ENCODE peak calls at places on chromosomes 13 and 19, in ten cellular contexts. One of them, this sample, is unnamed.

GRCh38 chr13:26743971-26744370 is 16.6 kb downstream of the GPR12 start:
- DNase-seq in EL: no peak
- DNase-seq in activated naive CD4-positive, alpha-beta T cell treated with Interleukin-2 at 50 U/mL for 16 hours: no peak
- DNase-seq in activated T-cell treated with anti-CD3 and anti-CD28 coated beads for 1 hour: no peak
- DNase-seq in T-helper 2 cell: no peak
- DNase-seq in cardiac fibroblast: no peak
- DNase-seq in CD4-positive, alpha-beta T cell: no peak
- DNase-seq in NCI-H1092: peak; percentile 3
- DNase-seq in C1 segment of cervical spinal cord: no peak
- DNase-seq in left colon: no peak
- DNase-seq in this sample: no peak

GRCh38 chr19:44574201-44574950 is 39.0 kb upstream of the IGSF23 start:
- DNase-seq in EL: no peak
- DNase-seq in activated naive CD4-positive, alpha-beta T cell treated with Interleukin-2 at 50 U/mL for 16 hours: no peak
- DNase-seq in activated T-cell treated with anti-CD3 and anti-CD28 coated beads for 1 hour: no peak
- DNase-seq in T-helper 2 cell: no peak
- DNase-seq in cardiac fibroblast: no peak
- DNase-seq in CD4-positive, alpha-beta T cell: no peak
- DNase-seq in NCI-H1092: no peak
- DNase-seq in C1 segment of cervical spinal cord: no peak
- DNase-seq in left colon: no peak
- DNase-seq in this sample: no peak

GRCh38 chr19:41564515-41565383 is 11.2 kb upstream of the CEACAM21 start:
- DNase-seq in EL: no peak
- DNase-seq in activated naive CD4-positive, alpha-beta T cell treated with Interleukin-2 at 50 U/mL for 16 hours: no peak
- DNase-seq in activated T-cell treated with anti-CD3 and anti-CD28 coated beads for 1 hour: no peak
- DNase-seq in T-helper 2 cell: no peak
- DNase-seq in cardiac fibroblast: no peak
- DNase-seq in CD4-positive, alpha-beta T cell: no peak
- DNase-seq in NCI-H1092: no peak
- DNase-seq in C1 segment of cervical spinal cord: no peak
- DNase-seq in left colon: no peak
- DNase-seq in this sample: peak; percentile 50

GRCh38 chr13:51523082-51523518 is 61.2 kb upstream of the WDFY2 start:
- DNase-seq in EL: peak; percentile 74
- DNase-seq in activated naive CD4-positive, alpha-beta T cell treated with Interleukin-2 at 50 U/mL for 16 hours: peak; percentile 25
- DNase-seq in activated T-cell treated with anti-CD3 and anti-CD28 coated beads for 1 hour: no peak
- DNase-seq in T-helper 2 cell: no peak
- DNase-seq in cardiac fibroblast: peak; percentile 78
- DNase-seq in CD4-positive, alpha-beta T cell: peak; percentile 6
- DNase-seq in NCI-H1092: no peak
- DNase-seq in C1 segment of cervical spinal cord: no peak
- DNase-seq in left colon: no peak
- DNase-seq in this sample: no peak

GRCh38 chr19:1663854-1664253 is 11.4 kb upstream of the TCF3 start:
- DNase-seq in EL: no peak
- DNase-seq in activated naive CD4-positive, alpha-beta T cell treated with Interleukin-2 at 50 U/mL for 16 hours: peak; percentile 69
- DNase-seq in activated T-cell treated with anti-CD3 and anti-CD28 coated beads for 1 hour: no peak
- DNase-seq in T-helper 2 cell: no peak
- DNase-seq in cardiac fibroblast: no peak
- DNase-seq in CD4-positive, alpha-beta T cell: no peak
- DNase-seq in NCI-H1092: no peak
- DNase-seq in C1 segment of cervical spinal cord: no peak
- DNase-seq in left colon: no peak
- DNase-seq in this sample: no peak

GRCh38 chr13:35469781-35470380 is 6.6 kb downstream of the MAB21L1 start:
- DNase-seq in EL: peak; percentile 44
- DNase-seq in activated naive CD4-positive, alpha-beta T cell treated with Interleukin-2 at 50 U/mL for 16 hours: no peak
- DNase-seq in activated T-cell treated with anti-CD3 and anti-CD28 coated beads for 1 hour: no peak
- DNase-seq in T-helper 2 cell: no peak
- DNase-seq in cardiac fibroblast: no peak
- DNase-seq in CD4-positive, alpha-beta T cell: no peak
- DNase-seq in NCI-H1092: no peak
- DNase-seq in C1 segment of cervical spinal cord: no peak
- DNase-seq in left colon: no peak
- DNase-seq in this sample: peak; percentile 4

GRCh38 chr13:113086031-113086750 is 19.4 kb upstream of the F7 start:
- DNase-seq in EL: no peak
- DNase-seq in activated naive CD4-positive, alpha-beta T cell treated with Interleukin-2 at 50 U/mL for 16 hours: no peak
- DNase-seq in activated T-cell treated with anti-CD3 and anti-CD28 coated beads for 1 hour: no peak
- DNase-seq in T-helper 2 cell: no peak
- DNase-seq in cardiac fibroblast: no peak
- DNase-seq in CD4-positive, alpha-beta T cell: no peak
- DNase-seq in NCI-H1092: no peak
- DNase-seq in C1 segment of cervical spinal cord: no peak
- DNase-seq in left colon: no peak
- DNase-seq in this sample: no peak

GRCh38 chr19:38267780-38268430 is 3.5 kb downstream of the SPINT2 start:
- DNase-seq in EL: no peak
- DNase-seq in activated naive CD4-positive, alpha-beta T cell treated with Interleukin-2 at 50 U/mL for 16 hours: no peak
- DNase-seq in activated T-cell treated with anti-CD3 and anti-CD28 coated beads for 1 hour: no peak
- DNase-seq in T-helper 2 cell: no peak
- DNase-seq in cardiac fibroblast: no peak
- DNase-seq in CD4-positive, alpha-beta T cell: no peak
- DNase-seq in NCI-H1092: no peak
- DNase-seq in C1 segment of cervical spinal cord: no peak
- DNase-seq in left colon: peak; percentile 68
- DNase-seq in this sample: peak; percentile 25

GRCh38 chr13:79709526-79709925 is 228.6 kb downstream of the NDFIP2 start:
- DNase-seq in EL: peak; percentile 31
- DNase-seq in activated naive CD4-positive, alpha-beta T cell treated with Interleukin-2 at 50 U/mL for 16 hours: no peak
- DNase-seq in activated T-cell treated with anti-CD3 and anti-CD28 coated beads for 1 hour: no peak
- DNase-seq in T-helper 2 cell: no peak
- DNase-seq in cardiac fibroblast: no peak
- DNase-seq in CD4-positive, alpha-beta T cell: no peak
- DNase-seq in NCI-H1092: no peak
- DNase-seq in C1 segment of cervical spinal cord: no peak
- DNase-seq in left colon: no peak
- DNase-seq in this sample: no peak

GRCh38 chr13:69092615-69093322 is 1014.9 kb upstream of the ATXN8OS start:
- DNase-seq in EL: no peak
- DNase-seq in activated naive CD4-positive, alpha-beta T cell treated with Interleukin-2 at 50 U/mL for 16 hours: no peak
- DNase-seq in activated T-cell treated with anti-CD3 and anti-CD28 coated beads for 1 hour: no peak
- DNase-seq in T-helper 2 cell: no peak
- DNase-seq in cardiac fibroblast: no peak
- DNase-seq in CD4-positive, alpha-beta T cell: no peak
- DNase-seq in NCI-H1092: no peak
- DNase-seq in C1 segment of cervical spinal cord: no peak
- DNase-seq in left colon: no peak
- DNase-seq in this sample: no peak

GRCh38 chr13:36848228-36848982 is 29.4 kb downstream of the RFXAP start:
- DNase-seq in EL: no peak
- DNase-seq in activated naive CD4-positive, alpha-beta T cell treated with Interleukin-2 at 50 U/mL for 16 hours: no peak
- DNase-seq in activated T-cell treated with anti-CD3 and anti-CD28 coated beads for 1 hour: no peak
- DNase-seq in T-helper 2 cell: no peak
- DNase-seq in cardiac fibroblast: peak; percentile 11
- DNase-seq in CD4-positive, alpha-beta T cell: no peak
- DNase-seq in NCI-H1092: no peak
- DNase-seq in C1 segment of cervical spinal cord: no peak
- DNase-seq in left colon: no peak
- DNase-seq in this sample: no peak

GRCh38 chr13:30119476-30119875 is 187.9 kb downstream of the KATNAL1 start:
- DNase-seq in EL: peak; percentile 94
- DNase-seq in activated naive CD4-positive, alpha-beta T cell treated with Interleukin-2 at 50 U/mL for 16 hours: no peak
- DNase-seq in activated T-cell treated with anti-CD3 and anti-CD28 coated beads for 1 hour: no peak
- DNase-seq in T-helper 2 cell: no peak
- DNase-seq in cardiac fibroblast: peak; percentile 65
- DNase-seq in CD4-positive, alpha-beta T cell: no peak
- DNase-seq in NCI-H1092: no peak
- DNase-seq in C1 segment of cervical spinal cord: no peak
- DNase-seq in left colon: no peak
- DNase-seq in this sample: peak; percentile 93

GRCh38 chr13:98269386-98269785 is 92.3 kb upstream of the RNF113B start:
- DNase-seq in EL: no peak
- DNase-seq in activated naive CD4-positive, alpha-beta T cell treated with Interleukin-2 at 50 U/mL for 16 hours: no peak
- DNase-seq in activated T-cell treated with anti-CD3 and anti-CD28 coated beads for 1 hour: no peak
- DNase-seq in T-helper 2 cell: no peak
- DNase-seq in cardiac fibroblast: no peak
- DNase-seq in CD4-positive, alpha-beta T cell: no peak
- DNase-seq in NCI-H1092: no peak
- DNase-seq in C1 segment of cervical spinal cord: no peak
- DNase-seq in left colon: no peak
- DNase-seq in this sample: no peak

GRCh38 chr19:48718711-48719231 is 754 bp downstream of the MAMSTR start:
- DNase-seq in EL: no peak
- DNase-seq in activated naive CD4-positive, alpha-beta T cell treated with Interleukin-2 at 50 U/mL for 16 hours: no peak
- DNase-seq in activated T-cell treated with anti-CD3 and anti-CD28 coated beads for 1 hour: no peak
- DNase-seq in T-helper 2 cell: no peak
- DNase-seq in cardiac fibroblast: no peak
- DNase-seq in CD4-positive, alpha-beta T cell: no peak
- DNase-seq in NCI-H1092: no peak
- DNase-seq in C1 segment of cervical spinal cord: no peak
- DNase-seq in left colon: peak; percentile 28
- DNase-seq in this sample: peak; percentile 68

GRCh38 chr13:26914624-26915023 is 154.0 kb upstream of the GPR12 start:
- DNase-seq in EL: peak; percentile 3
- DNase-seq in activated naive CD4-positive, alpha-beta T cell treated with Interleukin-2 at 50 U/mL for 16 hours: no peak
- DNase-seq in activated T-cell treated with anti-CD3 and anti-CD28 coated beads for 1 hour: no peak
- DNase-seq in T-helper 2 cell: no peak
- DNase-seq in cardiac fibroblast: peak; percentile 6
- DNase-seq in CD4-positive, alpha-beta T cell: no peak
- DNase-seq in NCI-H1092: no peak
- DNase-seq in C1 segment of cervical spinal cord: no peak
- DNase-seq in left colon: no peak
- DNase-seq in this sample: no peak

GRCh38 chr13:39452412-39452811 is 150.6 kb downstream of the LHFPL6 start:
- DNase-seq in EL: peak; percentile 5
- DNase-seq in activated naive CD4-positive, alpha-beta T cell treated with Interleukin-2 at 50 U/mL for 16 hours: no peak
- DNase-seq in activated T-cell treated with anti-CD3 and anti-CD28 coated beads for 1 hour: no peak
- DNase-seq in T-helper 2 cell: no peak
- DNase-seq in cardiac fibroblast: peak; percentile 27
- DNase-seq in CD4-positive, alpha-beta T cell: no peak
- DNase-seq in NCI-H1092: no peak
- DNase-seq in C1 segment of cervical spinal cord: no peak
- DNase-seq in left colon: no peak
- DNase-seq in this sample: no peak

GRCh38 chr19:54674021-54674617 is 11.3 kb downstream of the LILRB4 start:
- DNase-seq in EL: peak; percentile 18
- DNase-seq in activated naive CD4-positive, alpha-beta T cell treated with Interleukin-2 at 50 U/mL for 16 hours: no peak
- DNase-seq in activated T-cell treated with anti-CD3 and anti-CD28 coated beads for 1 hour: no peak
- DNase-seq in T-helper 2 cell: no peak
- DNase-seq in cardiac fibroblast: peak; percentile 42
- DNase-seq in CD4-positive, alpha-beta T cell: no peak
- DNase-seq in NCI-H1092: peak; percentile 3
- DNase-seq in C1 segment of cervical spinal cord: no peak
- DNase-seq in left colon: no peak
- DNase-seq in this sample: no peak

GRCh38 chr19:49331616-49332055 is 3.6 kb upstream of the CD37 start:
- DNase-seq in EL: peak; percentile 51
- DNase-seq in activated naive CD4-positive, alpha-beta T cell treated with Interleukin-2 at 50 U/mL for 16 hours: peak; percentile 64
- DNase-seq in activated T-cell treated with anti-CD3 and anti-CD28 coated beads for 1 hour: no peak
- DNase-seq in T-helper 2 cell: peak; percentile 51
- DNase-seq in cardiac fibroblast: peak; percentile 64
- DNase-seq in CD4-positive, alpha-beta T cell: peak; percentile 36
- DNase-seq in NCI-H1092: no peak
- DNase-seq in C1 segment of cervical spinal cord: no peak
- DNase-seq in left colon: no peak
- DNase-seq in this sample: peak; percentile 91

GRCh38 chr19:41219924-41220567 is 1.0 kb downstream of the AXL start:
- DNase-seq in EL: peak; percentile 86
- DNase-seq in activated naive CD4-positive, alpha-beta T cell treated with Interleukin-2 at 50 U/mL for 16 hours: no peak
- DNase-seq in activated T-cell treated with anti-CD3 and anti-CD28 coated beads for 1 hour: no peak
- DNase-seq in T-helper 2 cell: no peak
- DNase-seq in cardiac fibroblast: peak; percentile 63
- DNase-seq in CD4-positive, alpha-beta T cell: no peak
- DNase-seq in NCI-H1092: no peak
- DNase-seq in C1 segment of cervical spinal cord: no peak
- DNase-seq in left colon: no peak
- DNase-seq in this sample: peak; percentile 95

GRCh38 chr13:35961461-35962220 is 169.5 kb downstream of the DCLK1 start:
- DNase-seq in EL: no peak
- DNase-seq in activated naive CD4-positive, alpha-beta T cell treated with Interleukin-2 at 50 U/mL for 16 hours: no peak
- DNase-seq in activated T-cell treated with anti-CD3 and anti-CD28 coated beads for 1 hour: no peak
- DNase-seq in T-helper 2 cell: no peak
- DNase-seq in cardiac fibroblast: no peak
- DNase-seq in CD4-positive, alpha-beta T cell: no peak
- DNase-seq in NCI-H1092: no peak
- DNase-seq in C1 segment of cervical spinal cord: no peak
- DNase-seq in left colon: no peak
- DNase-seq in this sample: no peak

GRCh38 chr19:3782903-3783302 is 3.3 kb downstream of the MATK start:
- DNase-seq in EL: no peak
- DNase-seq in activated naive CD4-positive, alpha-beta T cell treated with Interleukin-2 at 50 U/mL for 16 hours: no peak
- DNase-seq in activated T-cell treated with anti-CD3 and anti-CD28 coated beads for 1 hour: no peak
- DNase-seq in T-helper 2 cell: no peak
- DNase-seq in cardiac fibroblast: no peak
- DNase-seq in CD4-positive, alpha-beta T cell: no peak
- DNase-seq in NCI-H1092: no peak
- DNase-seq in C1 segment of cervical spinal cord: no peak
- DNase-seq in left colon: no peak
- DNase-seq in this sample: peak; percentile 44

GRCh38 chr19:33226550-33227241 is 1.0 kb upstream of the SLC7A10 start:
- DNase-seq in EL: no peak
- DNase-seq in activated naive CD4-positive, alpha-beta T cell treated with Interleukin-2 at 50 U/mL for 16 hours: no peak
- DNase-seq in activated T-cell treated with anti-CD3 and anti-CD28 coated beads for 1 hour: no peak
- DNase-seq in T-helper 2 cell: no peak
- DNase-seq in cardiac fibroblast: peak; percentile 59
- DNase-seq in CD4-positive, alpha-beta T cell: no peak
- DNase-seq in NCI-H1092: no peak
- DNase-seq in C1 segment of cervical spinal cord: no peak
- DNase-seq in left colon: no peak
- DNase-seq in this sample: no peak

GRCh38 chr19:16915135-16915534 is 26.3 kb downstream of the F2RL3 start:
- DNase-seq in EL: no peak
- DNase-seq in activated naive CD4-positive, alpha-beta T cell treated with Interleukin-2 at 50 U/mL for 16 hours: no peak
- DNase-seq in activated T-cell treated with anti-CD3 and anti-CD28 coated beads for 1 hour: no peak
- DNase-seq in T-helper 2 cell: no peak
- DNase-seq in cardiac fibroblast: no peak
- DNase-seq in CD4-positive, alpha-beta T cell: no peak
- DNase-seq in NCI-H1092: no peak
- DNase-seq in C1 segment of cervical spinal cord: no peak
- DNase-seq in left colon: no peak
- DNase-seq in this sample: peak; percentile 51

GRCh38 chr19:41324921-41325639 is 15.1 kb downstream of the CCDC97 start:
- DNase-seq in EL: peak; percentile 78
- DNase-seq in activated naive CD4-positive, alpha-beta T cell treated with Interleukin-2 at 50 U/mL for 16 hours: no peak
- DNase-seq in activated T-cell treated with anti-CD3 and anti-CD28 coated beads for 1 hour: no peak
- DNase-seq in T-helper 2 cell: no peak
- DNase-seq in cardiac fibroblast: peak; percentile 84
- DNase-seq in CD4-positive, alpha-beta T cell: no peak
- DNase-seq in NCI-H1092: no peak
- DNase-seq in C1 segment of cervical spinal cord: no peak
- DNase-seq in left colon: peak; percentile 47
- DNase-seq in this sample: peak; percentile 96

GRCh38 chr13:111256946-111257345 is 63.5 kb upstream of the TEX29 start:
- DNase-seq in EL: no peak
- DNase-seq in activated naive CD4-positive, alpha-beta T cell treated with Interleukin-2 at 50 U/mL for 16 hours: no peak
- DNase-seq in activated T-cell treated with anti-CD3 and anti-CD28 coated beads for 1 hour: no peak
- DNase-seq in T-helper 2 cell: no peak
- DNase-seq in cardiac fibroblast: no peak
- DNase-seq in CD4-positive, alpha-beta T cell: no peak
- DNase-seq in NCI-H1092: no peak
- DNase-seq in C1 segment of cervical spinal cord: no peak
- DNase-seq in left colon: no peak
- DNase-seq in this sample: no peak

GRCh38 chr13:80196756-80197155 is 144.2 kb downstream of the SPRY2 start:
- DNase-seq in EL: peak; percentile 28
- DNase-seq in activated naive CD4-positive, alpha-beta T cell treated with Interleukin-2 at 50 U/mL for 16 hours: no peak
- DNase-seq in activated T-cell treated with anti-CD3 and anti-CD28 coated beads for 1 hour: no peak
- DNase-seq in T-helper 2 cell: no peak
- DNase-seq in cardiac fibroblast: no peak
- DNase-seq in CD4-positive, alpha-beta T cell: no peak
- DNase-seq in NCI-H1092: no peak
- DNase-seq in C1 segment of cervical spinal cord: no peak
- DNase-seq in left colon: no peak
- DNase-seq in this sample: no peak

GRCh38 chr19:48731452-48731851 is 9.0 kb downstream of the RASIP1 start:
- DNase-seq in EL: no peak
- DNase-seq in activated naive CD4-positive, alpha-beta T cell treated with Interleukin-2 at 50 U/mL for 16 hours: no peak
- DNase-seq in activated T-cell treated with anti-CD3 and anti-CD28 coated beads for 1 hour: no peak
- DNase-seq in T-helper 2 cell: no peak
- DNase-seq in cardiac fibroblast: no peak
- DNase-seq in CD4-positive, alpha-beta T cell: no peak
- DNase-seq in NCI-H1092: no peak
- DNase-seq in C1 segment of cervical spinal cord: no peak
- DNase-seq in left colon: no peak
- DNase-seq in this sample: peak; percentile 63

GRCh38 chr13:48580185-48580803 is 47.4 kb upstream of the RCBTB2 start:
- DNase-seq in EL: peak; percentile 62
- DNase-seq in activated naive CD4-positive, alpha-beta T cell treated with Interleukin-2 at 50 U/mL for 16 hours: peak; percentile 76
- DNase-seq in activated T-cell treated with anti-CD3 and anti-CD28 coated beads for 1 hour: peak; percentile 70
- DNase-seq in T-helper 2 cell: peak; percentile 55
- DNase-seq in cardiac fibroblast: peak; percentile 81
- DNase-seq in CD4-positive, alpha-beta T cell: peak; percentile 70
- DNase-seq in NCI-H1092: peak; percentile 36
- DNase-seq in C1 segment of cervical spinal cord: no peak
- DNase-seq in left colon: peak; percentile 53
- DNase-seq in this sample: peak; percentile 72